ENCODE peak calls at places on chromosome 6, in four cellular contexts. S is Peyer's patch, J is heart right ventricle, M is endothelial cell of umbilical vein. B is an unnamed sample.

GRCh38 chr6:99605074-99605726 is 1.4 kb upstream of the PRDM13 start:
- DNase-seq in S (no peak), M (no peak), J (no peak), B (no peak)

GRCh38 chr6:137218473-137218916 is 690 bp downstream of the IFNGR1 start:
- DNase-seq in J (no peak), S (peak; percentile 59), M (peak; percentile 59), B (no peak)

GRCh38 chr6:166456360-166457156 is 73.8 kb upstream of the MPC1 start:
- DNase-seq in J (no peak), S (peak; percentile 35), M (peak; percentile 68), B (no peak)

GRCh38 chr6:116497089-116497676 is 14.3 kb upstream of the CALHM5 start:
- DNase-seq in M (no peak), J (no peak), S (no peak), B (no peak)

GRCh38 chr6:36200998-36201596 is 4.6 kb downstream of the BRPF3 start:
- DNase-seq in J (no peak), S (no peak), M (no peak), B (no peak)

GRCh38 chr6:10478187-10479040 is 42.7 kb upstream of the GCNT2 start:
- DNase-seq in M (peak; percentile 52), S (no peak), J (no peak), B (no peak)

GRCh38 chr6:101832371-101832770 is 438.9 kb downstream of the GRIK2 start:
- DNase-seq in M (no peak), J (peak; percentile 34), S (no peak), B (no peak)

GRCh38 chr6:27911953-27912446 is at the start of gene OR2B2:
- DNase-seq in M (no peak), S (no peak), J (no peak), B (no peak)

GRCh38 chr6:14852375-14852774 is 393.5 kb upstream of the JARID2 start:
- DNase-seq in M (no peak), S (no peak), J (no peak), B (no peak)

GRCh38 chr6:103672169-103672568 is 1187.5 kb downstream of the HACE1 start:
- DNase-seq in S (no peak), M (no peak), J (no peak), B (no peak)

GRCh38 chr6:79296211-79296610 is 61.7 kb upstream of the HMGN3 start:
- DNase-seq in S (no peak), M (no peak), J (no peak), B (no peak)

GRCh38 chr6:132483779-132484679 is 28.9 kb downstream of the STX7 start:
- DNase-seq in S (no peak), M (peak; percentile 71), J (no peak), B (no peak)

GRCh38 chr6:9851541-9852380 is 563.1 kb downstream of the TFAP2A start:
- DNase-seq in S (no peak), M (no peak), J (no peak), B (no peak)

GRCh38 chr6:119182875-119183274 is 104.4 kb upstream of the FAM184A start:
- DNase-seq in M (no peak), S (no peak), J (no peak), B (no peak)

GRCh38 chr6:1227600-1227934 is 84.3 kb upstream of the FOXQ1 start:
- DNase-seq in M (no peak), S (no peak), J (no peak), B (no peak)

GRCh38 chr6:97068211-97068610 is 143.7 kb downstream of the KLHL32 start:
- DNase-seq in M (peak; percentile 47), S (no peak), J (no peak), B (no peak)

GRCh38 chr6:53326372-53327016 is 22.3 kb downstream of the ELOVL5 start:
- DNase-seq in J (no peak), M (peak; percentile 57), S (no peak), B (no peak)

GRCh38 chr6:38509713-38510112 is 130.0 kb downstream of the BTBD9 start:
- DNase-seq in M (no peak), S (no peak), J (no peak), B (no peak)

GRCh38 chr6:150865406-150866146 is at the start of gene MTHFD1L:
- DNase-seq in J (peak; percentile 76), S (peak; percentile 61), M (peak; percentile 86), B (peak; percentile 68)

GRCh38 chr6:28743271-28743789 is 180.5 kb downstream of the TRIM27 start:
- DNase-seq in S (no peak), M (no peak), J (no peak), B (no peak)

GRCh38 chr6:138492871-138493270 is 6.4 kb downstream of the NHSL1 start:
- DNase-seq in J (no peak), M (no peak), S (no peak), B (no peak)

GRCh38 chr6:14742171-14742570 is 503.7 kb upstream of the JARID2 start:
- DNase-seq in S (no peak), J (no peak), M (no peak), B (no peak)

GRCh38 chr6:159973951-159974350 is 5.1 kb downstream of the IGF2R start:
- DNase-seq in M (no peak), S (no peak), J (no peak), B (no peak)

GRCh38 chr6:105135907-105136432 is 43.8 kb downstream of the POPDC3 start:
- DNase-seq in S (no peak), J (no peak), M (peak; percentile 18), B (no peak)

GRCh38 chr6:105135056-105135455 is 44.8 kb downstream of the POPDC3 start:
- DNase-seq in M (peak; percentile 14), S (no peak), J (no peak), B (no peak)

GRCh38 chr6:105138141-105138540 is 41.7 kb downstream of the POPDC3 start:
- DNase-seq in J (no peak), S (no peak), M (no peak), B (no peak)

GRCh38 chr6:105137388-105137787 is 42.4 kb downstream of the POPDC3 start:
- DNase-seq in M (no peak), S (no peak), J (peak; percentile 28), B (no peak)

GRCh38 chr6:105136433-105137350 is 43.1 kb downstream of the POPDC3 start:
- DNase-seq in J (peak; percentile 77), M (peak; percentile 55), S (no peak), B (peak; percentile 57)
- TF ChIP-seq CTCF in J (peak; percentile 34), M (no peak), S (no peak), B (no peak)

DNA sequence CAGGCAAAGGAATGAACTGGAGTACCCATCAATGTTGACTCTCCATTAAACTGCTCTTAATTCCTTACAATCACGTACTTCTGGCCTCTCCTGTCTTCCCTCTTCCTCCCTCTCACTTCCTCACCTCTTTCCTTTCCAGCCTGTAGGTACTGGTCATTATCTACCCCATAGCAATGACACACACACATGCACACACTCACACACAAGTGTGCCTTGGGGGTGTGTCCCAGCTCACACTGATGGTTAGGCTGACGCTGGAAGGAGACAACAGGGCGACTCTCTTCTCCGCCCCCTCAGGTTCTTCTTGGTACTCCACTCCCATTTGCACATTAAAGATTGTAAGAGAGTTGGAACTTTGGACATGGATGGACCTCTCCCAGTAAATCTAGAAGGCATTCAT is 14.0 kb upstream of the SERPINB9 start:
- DNase-seq in M (no peak), S (peak; percentile 7), J (no peak), B (no peak)
- TF ChIP-seq CTCF in M (no peak), S (no peak), J (no peak), B (no peak)

DNA sequence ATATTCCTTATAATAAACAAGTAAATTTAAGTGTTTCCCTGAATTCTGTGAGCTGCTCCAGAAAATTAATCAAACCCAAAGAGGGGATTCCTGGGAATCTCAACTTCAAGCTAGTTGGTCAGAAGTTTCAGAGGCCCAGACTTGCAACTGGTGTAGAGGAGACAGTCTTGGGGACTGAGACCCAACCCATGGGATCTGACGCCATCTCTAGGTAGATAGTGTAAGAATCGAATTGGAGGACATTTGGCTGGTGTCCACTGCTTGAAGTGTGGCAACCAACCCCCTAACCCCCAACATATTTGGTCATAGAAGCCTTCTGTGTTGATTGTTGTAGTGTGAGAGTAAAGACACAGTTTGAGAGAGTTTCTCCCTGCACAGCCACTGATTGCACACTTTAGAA is 103.5 kb upstream of the CARMIL1 start:
- DNase-seq in S (no peak), M (no peak), J (no peak), B (no peak)
- TF ChIP-seq CTCF in S (no peak), M (no peak), J (no peak), B (no peak)

GRCh38 chr6:142850653-142851434 is 94.1 kb downstream of the HIVEP2 start:
- DNase-seq in S (no peak), M (peak; percentile 59), J (no peak), B (no peak)

GRCh38 chr6:142854589-142855488 is 90.1 kb downstream of the HIVEP2 start:
- DNase-seq in S (no peak), J (no peak), M (no peak), B (no peak)

GRCh38 chr6:142855877-142856606 is 88.9 kb downstream of the HIVEP2 start:
- DNase-seq in M (no peak), J (no peak), S (no peak), B (no peak)

GRCh38 chr6:142851601-142852000 is 93.4 kb downstream of the HIVEP2 start:
- DNase-seq in S (no peak), J (no peak), M (no peak), B (no peak)

GRCh38 chr6:142853244-142854180 is 91.5 kb downstream of the HIVEP2 start:
- DNase-seq in S (no peak), M (no peak), J (no peak), B (no peak)
- TF ChIP-seq CTCF in S (no peak), M (no peak), J (no peak), B (no peak)

GRCh38 chr6:169955796-169956493 is 204.5 kb downstream of the ERMARD start:
- DNase-seq in J (no peak), M (no peak), S (peak; percentile 6), B (peak; percentile 16)

GRCh38 chr6:169949501-169950097 is 198.2 kb downstream of the ERMARD start:
- DNase-seq in J (no peak), M (no peak), S (peak; percentile 6), B (no peak)

GRCh38 chr6:169954977-169955376 is 203.6 kb downstream of the ERMARD start:
- DNase-seq in S (no peak), J (no peak), M (no peak), B (no peak)

GRCh38 chr6:169953686-169954085 is 202.3 kb downstream of the ERMARD start:
- DNase-seq in M (no peak), J (no peak), S (no peak), B (peak; percentile 24)

DNA sequence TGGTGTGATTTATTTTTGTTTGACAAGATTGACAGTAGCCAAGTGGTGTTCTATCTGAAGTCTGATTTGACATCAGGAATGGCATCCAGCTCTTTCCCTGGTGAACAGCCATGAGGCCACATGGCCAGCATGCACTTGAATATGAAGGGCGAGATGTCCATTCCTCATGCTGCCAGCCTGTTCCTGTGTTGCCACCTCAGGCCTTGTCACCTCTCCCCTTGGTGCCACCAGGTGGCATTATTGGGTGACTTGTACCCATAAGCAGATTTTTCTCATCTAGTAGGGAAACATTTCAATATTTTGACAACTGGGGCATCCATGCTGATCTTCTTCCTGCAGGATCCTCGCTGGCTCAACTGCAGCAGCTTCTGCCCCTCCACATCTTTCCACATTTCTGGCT is 199.1 kb downstream of the ERMARD start:
- DNase-seq in J (no peak), S (peak; percentile 16), M (no peak), B (peak; percentile 49)
- TF ChIP-seq CTCF in J (no peak), S (no peak), M (no peak), B (no peak)

DNA sequence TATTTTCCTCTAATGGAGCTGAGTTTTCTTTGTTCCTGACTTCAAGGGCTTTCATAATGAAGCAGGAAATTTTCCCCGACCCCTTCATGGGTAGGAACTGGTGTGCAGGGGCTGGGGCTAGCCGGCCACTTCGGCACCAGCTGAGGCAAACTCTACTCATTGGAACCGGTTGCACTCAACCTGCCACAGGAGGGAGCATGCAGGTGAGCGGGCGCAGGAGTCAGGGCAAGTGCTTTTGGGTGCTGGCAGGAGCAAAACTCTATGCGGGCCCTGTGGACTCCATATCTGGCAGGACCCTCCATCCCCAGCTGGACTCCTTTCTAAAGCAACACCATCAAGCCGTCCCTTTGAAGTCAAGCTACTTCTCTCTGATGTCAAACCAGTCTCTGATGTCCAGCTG is 244.2 kb downstream of the EPM2A start:
- DNase-seq in S (no peak), J (no peak), M (no peak), B (no peak)
- TF ChIP-seq CTCF in S (no peak), J (no peak), M (no peak), B (no peak)